ENCODE peak calls at places on chromosomes 11 and 22, in eight cellular contexts. W, A, K, C, P, H, F and B are unnamed samples.

GRCh38 chr22:46775789-46776485 is 13.5 kb downstream of the TBC1D22A start:
- DNase-seq in W (no peak), A (no peak), K (no peak), C (no peak), P (no peak), H (no peak), F (no peak), B (no peak)

GRCh38 chr11:111364503-111364902 is 14.6 kb downstream of the POU2AF1 start:
- DNase-seq in W (no peak), A (no peak), K (no peak), C (no peak), P (no peak), H (no peak), F (no peak), B (no peak)

GRCh38 chr22:18095101-18095805 is 15.4 kb upstream of the TUBA8 start:
- DNase-seq in W (no peak), A (no peak), K (no peak), C (no peak), P (no peak), H (no peak), F (no peak), B (no peak)

GRCh38 chr11:14203392-14203791 is 155.6 kb downstream of the RRAS2 start:
- DNase-seq in W (no peak), A (no peak), K (no peak), C (no peak), P (no peak), H (no peak), F (no peak), B (no peak)

GRCh38 chr11:123434911-123435310 is 4.8 kb downstream of the GRAMD1B start:
- DNase-seq in W (no peak), A (no peak), K (no peak), C (no peak), P (no peak), H (no peak), F (no peak), B (no peak)

GRCh38 chr11:74373382-74373781 is 24.9 kb downstream of the PGM2L1 start:
- DNase-seq in W (no peak), A (no peak), K (no peak), C (no peak), P (no peak), H (no peak), F (no peak), B (no peak)

GRCh38 chr11:35111171-35112055 is 27.6 kb upstream of the CD44 start:
- DNase-seq in W (no peak), A (no peak), K (no peak), C (peak), P (no peak), H (no peak), F (no peak), B (no peak)

GRCh38 chr22:27107824-27108223 is 450.4 kb downstream of the MIAT start:
- DNase-seq in W (no peak), A (no peak), K (peak), C (peak), P (no peak), H (peak), F (no peak), B (no peak)

GRCh38 chr11:64649304-64649703 is 58.3 kb downstream of the SLC22A12 start:
- DNase-seq in W (peak), A (no peak), K (no peak), C (no peak), P (no peak), H (no peak), F (no peak), B (no peak)

GRCh38 chr22:19172213-19173046 is 6.1 kb downstream of the SLC25A1 start:
- DNase-seq in W (no peak), A (no peak), K (no peak), C (no peak), P (no peak), H (no peak), F (no peak), B (no peak)

GRCh38 chr22:20566420-20567260 is 59.2 kb downstream of the MED15 start:
- DNase-seq in W (no peak), A (no peak), K (no peak), C (no peak), P (no peak), H (no peak), F (no peak), B (no peak)

GRCh38 chr22:20567371-20567847 is 60.0 kb downstream of the MED15 start:
- DNase-seq in W (no peak), A (no peak), K (no peak), C (peak), P (no peak), H (no peak), F (no peak), B (no peak)

GRCh38 chr22:20568502-20569058 is 61.2 kb downstream of the MED15 start:
- DNase-seq in W (no peak), A (no peak), K (no peak), C (no peak), P (no peak), H (no peak), F (no peak), B (no peak)

GRCh38 chr22:20569059-20570058 is 61.9 kb downstream of the MED15 start:
- DNase-seq in W (peak), A (no peak), K (peak), C (peak), P (peak), H (no peak), F (no peak), B (peak)

GRCh38 chr22:20567993-20568417 is 60.6 kb downstream of the MED15 start:
- DNase-seq in W (no peak), A (no peak), K (no peak), C (peak), P (no peak), H (no peak), F (no peak), B (no peak)
- TF ChIP-seq CTCF in W (no peak), A (peak), K (peak), C (peak), P (peak), H (no peak), F (peak), B (no peak)

GRCh38 chr11:26227311-26227710 is 104.6 kb upstream of the ANO3 start:
- DNase-seq in W (peak), A (no peak), K (no peak), C (peak), P (no peak), H (no peak), F (no peak), B (no peak)
- TF ChIP-seq CTCF in W (peak), A (peak), K (peak), C (peak), P (peak), H (no peak), F (peak), B (peak)

DNA sequence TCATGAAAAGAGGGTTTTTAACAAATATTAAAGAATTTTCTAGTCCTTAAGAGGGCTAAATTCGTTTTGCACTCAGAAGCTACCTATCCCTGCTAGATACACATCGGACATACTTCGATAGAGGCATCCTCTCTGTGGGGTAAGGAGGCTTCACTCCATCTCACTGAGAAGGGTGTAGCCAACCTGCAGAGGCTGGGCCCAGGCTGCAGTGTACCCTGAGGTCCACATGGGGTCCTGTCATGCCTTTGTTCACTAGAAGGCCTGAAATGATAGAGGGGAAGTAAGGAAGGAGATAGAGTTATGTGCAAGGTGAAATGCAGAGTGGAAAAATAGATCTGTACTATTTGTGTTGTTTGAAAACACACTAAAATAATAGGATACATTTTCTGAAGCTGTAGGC is 45.6 kb downstream of the IGSF9B start:
- DNase-seq in W (no peak), A (no peak), K (no peak), C (peak), P (no peak), H (no peak), F (no peak), B (no peak)
- TF ChIP-seq CTCF in W (peak), A (peak), K (no peak), C (peak), P (peak), H (no peak), F (peak), B (peak)

GRCh38 chr11:66334605-66335442 is 1.4 kb downstream of the RIN1 start:
- DNase-seq in W (no peak), A (no peak), K (no peak), C (no peak), P (no peak), H (no peak), F (no peak), B (no peak)

GRCh38 chr11:66333896-66334604 is 2.2 kb downstream of the RIN1 start:
- DNase-seq in W (no peak), A (no peak), K (no peak), C (no peak), P (no peak), H (no peak), F (no peak), B (no peak)

GRCh38 chr11:66331542-66332370 is 4.5 kb downstream of the RIN1 start:
- DNase-seq in W (no peak), A (no peak), K (no peak), C (no peak), P (no peak), H (no peak), F (no peak), B (no peak)

GRCh38 chr11:66332371-66333219 is 3.6 kb downstream of the RIN1 start:
- DNase-seq in W (no peak), A (no peak), K (no peak), C (no peak), P (no peak), H (no peak), F (no peak), B (no peak)

GRCh38 chr11:66333220-66333877 is 2.9 kb downstream of the RIN1 start:
- DNase-seq in W (no peak), A (no peak), K (no peak), C (no peak), P (no peak), H (no peak), F (no peak), B (no peak)
- TF ChIP-seq CTCF in W (no peak), A (no peak), K (no peak), C (no peak), P (no peak), H (no peak), F (no peak), B (no peak)